ENCODE peak calls at places on chromosomes 5 and 9, in four cellular contexts. K is sigmoid colon, L is Panc1, X is GM23338. Z is an unnamed sample.

GRCh38 chr5:41695920-41696582 is 174.2 kb downstream of the OXCT1 start:
- DNase-seq in X (peak; percentile 48), L (no peak), K (no peak), Z (no peak)

GRCh38 chr5:106545325-106545724 is 1125.4 kb downstream of the EFNA5 start:
- DNase-seq in K (no peak), L (no peak), X (no peak), Z (no peak)

GRCh38 chr5:65068410-65068809 is 299.7 kb downstream of the CWC27 start:
- DNase-seq in X (no peak), L (no peak), K (no peak), Z (no peak)

GRCh38 chr9:113999256-114000062 is 78.6 kb downstream of the AMBP start:
- DNase-seq in L (no peak), K (no peak), X (no peak), Z (peak; percentile 14)

GRCh38 chr5:6302099-6302498 is 76.2 kb downstream of the MED10 start:
- DNase-seq in L (no peak), K (no peak), X (peak; percentile 55), Z (no peak)

GRCh38 chr9:98881836-98882568 is 61.7 kb upstream of the COL15A1 start:
- DNase-seq in K (no peak), L (no peak), X (no peak), Z (no peak)

GRCh38 chr9:136312436-136312835 is 8.5 kb upstream of the CCDC187 start:
- DNase-seq in L (no peak), X (peak; percentile 58), K (no peak), Z (peak; percentile 54)

GRCh38 chr9:137262909-137263285 is 7.8 kb downstream of the NELFB start:
- DNase-seq in X (no peak), L (no peak), K (no peak), Z (no peak)

GRCh38 chr5:76838481-76839261 is 11.1 kb upstream of the S100Z start:
- DNase-seq in K (no peak), X (no peak), L (no peak), Z (no peak)

GRCh38 chr5:100758306-100758705 is 144.8 kb downstream of the ST8SIA4 start:
- DNase-seq in X (no peak), K (no peak), L (no peak), Z (no peak)

GRCh38 chr9:76887003-76887821 is 18.7 kb downstream of the PRUNE2 start:
- DNase-seq in L (no peak), K (no peak), X (no peak), Z (no peak)

GRCh38 chr5:74130141-74130897 is 504.3 kb downstream of the ARHGEF28 start:
- DNase-seq in K (no peak), X (no peak), L (no peak), Z (no peak)

GRCh38 chr5:109914906-109915305 is 225.2 kb downstream of the MAN2A1 start:
- DNase-seq in X (no peak), K (no peak), L (no peak), Z (no peak)

GRCh38 chr9:34291423-34291822 is 37.6 kb downstream of the KIF24 start:
- DNase-seq in K (no peak), L (no peak), X (no peak), Z (no peak)

GRCh38 chr5:129973716-129974426 is 69.6 kb downstream of the CHSY3 start:
- DNase-seq in L (no peak), X (no peak), K (no peak), Z (no peak)

GRCh38 chr5:155815248-155815647 is 511.7 kb upstream of the SGCD start:
- DNase-seq in L (no peak), K (no peak), X (no peak), Z (no peak)

DNA sequence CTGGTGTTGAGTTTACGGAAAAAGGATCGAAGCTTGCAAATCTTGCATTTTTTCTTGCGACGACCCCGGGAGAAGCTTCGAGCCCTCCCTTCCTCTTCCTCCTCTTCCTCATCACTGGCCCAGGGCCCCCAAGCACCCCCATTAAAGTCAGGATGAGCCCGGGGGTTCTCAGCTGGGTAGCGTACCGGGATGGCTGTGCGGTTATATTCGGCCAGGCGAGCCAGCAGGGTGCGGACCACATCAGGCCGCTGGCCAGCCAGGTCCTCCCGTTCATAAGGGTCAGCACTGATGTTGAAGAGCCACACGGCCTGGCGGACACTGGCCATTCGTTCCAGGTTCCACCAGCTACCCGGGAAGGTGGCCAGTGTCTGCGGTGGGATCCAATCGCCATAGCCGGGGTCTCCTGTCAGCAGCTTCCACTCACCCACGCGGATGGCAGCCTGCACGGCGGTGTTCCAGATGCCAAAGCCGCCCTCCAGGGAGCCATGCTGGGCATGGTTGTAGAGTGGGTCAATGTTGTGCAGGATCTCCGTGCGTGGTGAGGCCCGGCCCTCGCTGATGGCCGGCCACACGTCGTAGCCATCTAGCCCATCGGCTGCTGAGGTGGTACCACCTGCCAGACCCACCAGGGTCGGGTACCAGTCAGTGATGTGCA is 5.3 kb downstream of the ARSI start:
- DNase-seq in X (no peak), L (no peak), K (no peak), Z (no peak)
- TF ChIP-seq POLR2AphosphoS5 in X (no peak), L (no peak), K (no peak), Z (no peak)

GRCh38 chr9:89010056-89010455 is 18.8 kb downstream of the S1PR3 start:
- DNase-seq in X (no peak), L (no peak), K (no peak), Z (no peak)

GRCh38 chr9:89010526-89011089 is 19.3 kb downstream of the S1PR3 start:
- DNase-seq in L (no peak), X (no peak), K (no peak), Z (no peak)

GRCh38 chr9:89008346-89009048 is 17.2 kb downstream of the S1PR3 start:
- DNase-seq in L (no peak), X (no peak), K (no peak), Z (no peak)

GRCh38 chr9:89007568-89007967 is 16.3 kb downstream of the S1PR3 start:
- DNase-seq in K (no peak), L (no peak), X (no peak), Z (no peak)

GRCh38 chr9:89009049-89009840 is 18.0 kb downstream of the S1PR3 start:
- DNase-seq in K (no peak), X (peak; percentile 33), L (no peak), Z (no peak)
- TF ChIP-seq CTCF in K (no peak), X (no peak), L (peak; percentile 12), Z (no peak)

GRCh38 chr5:13625616-13626198 is 318.8 kb downstream of the DNAH5 start:
- DNase-seq in L (no peak), X (no peak), K (no peak), Z (no peak)

GRCh38 chr5:13632676-13633075 is 311.8 kb downstream of the DNAH5 start:
- DNase-seq in K (no peak), X (no peak), L (no peak), Z (no peak)

GRCh38 chr5:13624283-13625074 is 320.0 kb downstream of the DNAH5 start:
- DNase-seq in X (no peak), L (no peak), K (no peak), Z (no peak)

GRCh38 chr5:13629218-13629617 is 315.3 kb downstream of the DNAH5 start:
- DNase-seq in K (no peak), X (no peak), L (no peak), Z (no peak)

GRCh38 chr5:13627673-13628454 is 316.6 kb downstream of the DNAH5 start:
- DNase-seq in L (no peak), X (no peak), K (no peak), Z (no peak)
- TF ChIP-seq POLR2AphosphoS5 in L (no peak), X (no peak), K (no peak), Z (no peak)

GRCh38 chr5:170499621-170500020 is 4.2 kb upstream of the KCNIP1 start:
- DNase-seq in K (no peak), L (no peak), X (no peak), Z (no peak)

GRCh38 chr5:170501361-170501760 is 2.5 kb upstream of the KCNIP1 start:
- DNase-seq in X (no peak), L (no peak), K (no peak), Z (no peak)

GRCh38 chr5:170497311-170498038 is 6.3 kb upstream of the KCNIP1 start:
- DNase-seq in X (no peak), K (no peak), L (no peak), Z (no peak)

GRCh38 chr5:170496629-170497028 is 7.2 kb upstream of the KCNIP1 start:
- DNase-seq in L (no peak), K (no peak), X (no peak), Z (no peak)

GRCh38 chr5:170498811-170499210 is 5.0 kb upstream of the KCNIP1 start:
- DNase-seq in K (no peak), L (no peak), X (no peak), Z (no peak)
- TF ChIP-seq CTCF in K (no peak), L (no peak), X (no peak), Z (no peak)

DNA sequence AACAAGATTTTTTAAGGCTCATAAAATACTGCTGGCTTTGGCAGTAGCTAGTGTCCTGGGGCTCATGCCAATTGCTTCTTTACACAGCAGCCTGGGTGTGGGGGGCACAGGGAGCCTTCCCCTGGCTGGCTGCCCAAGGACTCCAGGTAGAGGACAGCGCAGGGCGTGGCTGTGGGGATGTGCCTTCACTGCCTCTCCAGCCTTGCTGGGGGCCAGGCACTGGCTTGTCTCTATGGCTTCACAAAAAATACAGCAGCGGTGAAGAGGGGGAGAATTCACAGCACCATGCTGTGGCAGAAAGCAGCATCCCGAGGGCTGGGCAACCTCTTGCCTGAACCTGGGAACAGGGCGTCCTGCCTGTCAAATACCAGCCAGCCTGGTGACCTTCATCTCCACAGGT is 57.4 kb downstream of the DAP start:
- DNase-seq in X (no peak), L (no peak), K (no peak), Z (peak; percentile 75)
- TF ChIP-seq POLR2AphosphoS5 in X (no peak), L (no peak), K (no peak), Z (no peak)

DNA sequence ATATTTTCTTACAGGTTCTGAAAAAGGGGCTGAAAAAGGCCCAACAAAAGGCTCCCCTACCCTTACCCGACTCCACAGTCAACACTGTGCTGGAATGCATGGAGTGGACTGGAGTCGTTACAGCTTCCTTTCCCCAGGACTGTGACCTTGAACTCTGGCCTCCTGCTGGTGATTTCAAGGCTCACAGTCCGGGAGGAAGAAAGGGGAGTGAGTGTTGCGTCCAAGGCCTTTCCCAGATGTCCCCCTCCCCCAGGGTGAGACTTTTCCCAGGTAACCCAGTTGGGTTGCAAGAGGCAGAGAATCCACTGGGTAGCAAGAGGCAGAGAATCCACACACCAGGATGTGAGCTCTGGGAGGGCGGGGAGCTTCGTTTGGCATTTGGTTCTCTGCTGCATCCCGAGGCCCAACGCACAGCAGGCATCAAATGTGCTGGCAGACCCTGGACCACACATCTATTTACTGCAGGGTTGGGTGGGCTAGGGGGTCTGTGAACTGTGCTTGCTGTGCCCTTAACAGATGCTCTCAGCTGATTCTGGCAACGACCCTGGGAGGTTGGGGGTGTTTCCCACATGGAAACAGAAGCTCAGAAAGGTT is 37.5 kb downstream of the FABP6 start:
- DNase-seq in K (no peak), L (no peak), X (peak; percentile 90), Z (no peak)
- TF ChIP-seq CTCF in K (no peak), L (no peak), X (peak; percentile 54), Z (no peak)

GRCh38 chr5:171390883-171391677 is 3.4 kb downstream of the NPM1 start:
- DNase-seq in X (no peak), K (no peak), L (no peak), Z (no peak)
- TF ChIP-seq POLR2AphosphoS5 in X (peak; percentile 50), K (no peak), L (no peak), Z (no peak)

DNA sequence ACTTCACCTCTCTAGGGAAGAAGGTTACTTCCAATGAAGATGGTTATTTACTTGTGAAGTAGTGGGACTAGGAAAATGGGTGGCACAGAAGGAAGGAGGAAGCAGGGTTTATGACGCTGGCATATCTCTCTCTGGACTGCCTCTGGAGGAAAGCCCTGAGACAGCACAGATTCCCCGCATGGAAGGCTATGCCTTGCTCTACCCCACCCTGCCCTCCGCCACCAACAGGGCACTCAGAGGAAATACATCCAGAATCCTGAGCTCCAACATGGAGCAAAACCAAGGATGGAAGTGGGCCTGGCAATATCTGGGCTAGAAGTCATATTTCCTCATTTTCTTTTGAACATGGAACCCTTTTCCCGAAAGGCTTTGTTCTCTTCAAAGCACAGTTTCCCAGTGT is 346.9 kb downstream of the ZSWIM6 start:
- DNase-seq in L (no peak), X (peak; percentile 64), K (no peak), Z (no peak)
- TF ChIP-seq CTCF in L (peak; percentile 12), X (peak; percentile 39), K (no peak), Z (no peak)